ENCODE peak calls at places on chromosomes 12 and 14, in four cellular contexts. Q, G, F and P are unnamed samples.

GRCh38 chr12:119940881-119941280 is 48.2 kb upstream of the BICDL1 start:
- DNase-seq in Q (no peak), G (no peak), F (no peak), P (no peak)

GRCh38 chr14:33342299-33342974 is 403.8 kb downstream of the NPAS3 start:
- DNase-seq in Q (no peak), G (no peak), F (no peak), P (no peak)

GRCh38 chr14:104316723-104317499 is 178.5 kb downstream of the KIF26A start:
- DNase-seq in Q (no peak), G (peak), F (no peak), P (peak)

GRCh38 chr14:74610199-74610865 is 1.7 kb downstream of the LTBP2 start:
- DNase-seq in Q (no peak), G (no peak), F (no peak), P (no peak)

GRCh38 chr12:48119078-48119833 is at the start of gene PFKM:
- DNase-seq in Q (peak), G (peak), F (peak), P (peak)

GRCh38 chr12:52147983-52148540 is 43.8 kb downstream of the KRT80 start:
- DNase-seq in Q (no peak), G (no peak), F (no peak), P (no peak)

GRCh38 chr14:58736606-58737005 is 98.8 kb downstream of the DACT1 start:
- DNase-seq in Q (no peak), G (no peak), F (no peak), P (no peak)

GRCh38 chr14:64708148-64709004 is 4.2 kb downstream of the PLEKHG3 start:
- DNase-seq in Q (no peak), G (peak), F (no peak), P (no peak)

GRCh38 chr12:116916714-116917114 is 6.0 kb downstream of the FBXW8 start:
- DNase-seq in Q (no peak), G (no peak), F (peak), P (no peak)

GRCh38 chr12:124993568-124994434 is at the start of gene BRI3BP:
- DNase-seq in Q (peak), G (no peak), F (no peak), P (peak)

GRCh38 chr12:116784238-116784612 is 46.1 kb downstream of the RNFT2 start:
- DNase-seq in Q (no peak), G (no peak), F (no peak), P (no peak)

GRCh38 chr14:55832122-55832911 is 252.3 kb downstream of the KTN1 start:
- DNase-seq in Q (no peak), G (no peak), F (peak), P (no peak)

GRCh38 chr14:99575043-99576023 is 28.7 kb downstream of the CCDC85C start:
- DNase-seq in Q (no peak), G (peak), F (no peak), P (no peak)
- H3K4me3 ChIP-seq in Q (no peak), G (no peak), F (no peak), P (no peak)

GRCh38 chr14:50678163-50678562 is 10.1 kb upstream of the SAV1 start:
- DNase-seq in Q (no peak), G (no peak), F (no peak), P (no peak)
- H3K4me3 ChIP-seq in Q (no peak), G (no peak), F (no peak), P (no peak)

DNA sequence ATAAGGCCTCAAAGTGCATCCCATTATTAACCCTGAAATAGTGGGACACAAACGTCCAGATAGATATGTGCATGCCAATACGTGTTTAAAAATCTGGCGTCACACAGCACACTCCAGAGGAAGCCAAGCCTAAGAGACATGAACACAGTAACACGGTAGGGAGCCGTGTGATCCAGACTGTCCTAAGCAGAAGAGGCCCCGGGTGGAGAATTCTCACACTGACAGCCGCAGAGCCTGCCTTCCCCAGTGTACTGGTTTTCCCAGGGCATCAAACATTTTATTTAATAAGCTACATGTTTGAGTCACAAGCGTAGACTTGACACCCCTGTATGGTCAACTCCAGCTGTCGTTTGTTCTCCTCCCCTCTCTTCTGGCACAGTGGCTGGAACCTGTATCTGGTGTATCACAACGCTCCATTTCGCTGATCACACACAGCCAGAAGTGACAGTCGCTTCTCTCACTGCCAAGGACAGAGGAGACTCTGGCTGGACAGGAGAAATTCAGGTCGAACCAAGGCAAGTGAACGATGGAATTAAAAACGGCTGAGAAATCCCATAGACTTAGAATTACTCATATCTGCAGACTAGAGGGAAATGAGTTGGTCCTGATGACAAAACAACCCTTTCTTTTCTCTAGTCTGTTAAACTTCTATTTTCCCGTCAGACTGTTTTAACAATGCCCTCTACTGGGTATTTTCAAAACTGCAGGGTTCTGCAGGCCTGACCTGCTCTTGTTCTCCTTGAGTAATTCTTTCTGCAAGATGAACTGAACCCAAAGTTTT is 359.9 kb downstream of the RGS6 start:
- DNase-seq in Q (peak), G (no peak), F (peak), P (no peak)
- H3K4me3 ChIP-seq in Q (no peak), G (no peak), F (no peak), P (no peak)

DNA sequence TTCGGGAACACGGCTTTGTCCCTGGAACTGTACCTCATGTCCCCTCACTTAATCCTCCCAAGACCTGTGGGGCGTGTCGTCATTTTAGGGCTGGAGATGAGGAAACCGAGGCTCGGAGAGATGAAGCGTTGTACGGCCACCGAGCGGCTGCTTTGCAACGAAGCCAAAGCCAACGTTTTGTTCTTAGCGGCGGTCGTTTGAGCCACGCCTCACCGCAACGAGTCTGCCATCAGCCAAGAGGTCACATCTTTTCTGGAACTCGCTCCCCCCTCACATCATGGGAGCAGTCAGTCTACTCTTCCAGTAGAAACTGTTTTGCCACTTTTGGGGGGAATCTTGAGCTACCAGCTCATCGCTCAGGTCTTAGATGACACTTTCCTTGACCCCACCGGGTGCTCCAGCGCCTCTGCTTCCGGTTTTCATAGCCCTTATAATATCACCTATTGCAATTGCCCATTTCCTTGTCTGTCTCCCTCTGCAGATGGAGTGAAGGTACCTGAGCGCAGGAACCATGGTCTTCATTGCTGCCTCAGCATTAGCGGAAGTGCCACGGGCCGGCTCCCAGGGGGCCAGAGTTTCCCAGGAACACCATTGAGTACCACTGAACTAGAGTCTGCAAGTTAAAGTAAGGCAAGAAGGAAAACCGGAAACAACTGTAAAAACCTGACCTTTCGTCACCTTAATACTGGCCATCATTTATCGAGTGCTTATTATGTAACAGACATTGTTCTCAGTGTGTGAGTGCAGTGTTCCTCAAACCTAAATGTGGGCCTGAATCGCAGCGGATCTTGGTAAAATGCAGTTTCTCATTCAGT is 19.6 kb downstream of the NINJ2 start:
- DNase-seq in Q (no peak), G (no peak), F (no peak), P (no peak)
- H3K4me3 ChIP-seq in Q (peak), G (peak), F (peak), P (peak)

GRCh38 chr14:51095854-51096823 is 1.2 kb upstream of the TRIM9 start:
- DNase-seq in Q (peak), G (peak), F (no peak), P (peak)
- H3K4me3 ChIP-seq in Q (peak), G (peak), F (peak), P (peak)